ENCODE peak calls at places on chromosomes 5 and 9, in eight cellular contexts. C, P, Y, V, M, O, J and N are unnamed samples.

GRCh38 chr9:935348-935965 is 41.0 kb upstream of the DMRT3 start:
- DNase-seq in C (peak), P (peak), Y (no peak), V (peak), M (no peak), O (peak), J (no peak), N (no peak)

GRCh38 chr5:181114844-181115778 is 15.9 kb downstream of the OR2V1 start:
- DNase-seq in C (peak), P (peak), Y (peak), V (peak), M (no peak), O (no peak), J (no peak), N (peak)

GRCh38 chr5:179833056-179833708 is 12.5 kb downstream of the SQSTM1 start:
- DNase-seq in C (no peak), P (no peak), Y (no peak), V (no peak), M (no peak), O (no peak), J (no peak), N (no peak)

GRCh38 chr9:33992622-33993021 is 56.1 kb downstream of the UBAP2 start:
- DNase-seq in C (peak), P (no peak), Y (no peak), V (no peak), M (no peak), O (no peak), J (no peak), N (no peak)

GRCh38 chr9:134458111-134458845 is 132.0 kb downstream of the RXRA start:
- DNase-seq in C (no peak), P (peak), Y (no peak), V (no peak), M (no peak), O (no peak), J (peak), N (no peak)

GRCh38 chr5:167485395-167485794 is 806.0 kb upstream of the WWC1 start:
- DNase-seq in C (no peak), P (no peak), Y (no peak), V (no peak), M (no peak), O (no peak), J (no peak), N (no peak)

GRCh38 chr5:96934695-96935555 is 955 bp upstream of the LNPEP start:
- DNase-seq in C (peak), P (peak), Y (peak), V (peak), M (peak), O (peak), J (peak), N (peak)

GRCh38 chr5:143896981-143897380 is 85.0 kb downstream of the HMHB1 start:
- DNase-seq in C (no peak), P (peak), Y (no peak), V (peak), M (no peak), O (no peak), J (no peak), N (peak)

GRCh38 chr5:79255786-79256557 is 20.0 kb downstream of the JMY start:
- DNase-seq in C (peak), P (peak), Y (peak), V (no peak), M (no peak), O (peak), J (no peak), N (peak)

GRCh38 chr9:130347036-130347435 is 81.5 kb downstream of the HMCN2 start:
- DNase-seq in C (no peak), P (no peak), Y (no peak), V (no peak), M (no peak), O (no peak), J (peak), N (no peak)

GRCh38 chr5:111627862-111628261 is 115.5 kb upstream of the STARD4 start:
- DNase-seq in C (no peak), P (no peak), Y (no peak), V (no peak), M (no peak), O (no peak), J (no peak), N (no peak)

GRCh38 chr5:60652206-60652605 is 47.8 kb downstream of the DEPDC1B start:
- DNase-seq in C (no peak), P (no peak), Y (no peak), V (peak), M (no peak), O (no peak), J (no peak), N (peak)

GRCh38 chr5:139389701-139390638 is at the start of gene MZB1:
- DNase-seq in C (no peak), P (no peak), Y (no peak), V (no peak), M (peak), O (no peak), J (peak), N (no peak)

GRCh38 chr5:157665467-157666085 is 5.8 kb upstream of the C5orf52 start:
- DNase-seq in C (no peak), P (peak), Y (no peak), V (peak), M (no peak), O (peak), J (no peak), N (peak)

GRCh38 chr9:110583237-110583636 is 3.7 kb upstream of the SVEP1 start:
- DNase-seq in C (no peak), P (no peak), Y (no peak), V (peak), M (no peak), O (no peak), J (no peak), N (peak)

GRCh38 chr5:68408345-68408871 is 192.9 kb downstream of the PIK3R1 start:
- DNase-seq in C (no peak), P (no peak), Y (no peak), V (no peak), M (no peak), O (no peak), J (no peak), N (no peak)

GRCh38 chr9:28289732-28290131 is 716.5 kb upstream of the C9orf72 start:
- DNase-seq in C (peak), P (no peak), Y (no peak), V (no peak), M (no peak), O (no peak), J (no peak), N (no peak)

GRCh38 chr9:135949666-135950134 is 11.5 kb downstream of the UBAC1 start:
- DNase-seq in C (no peak), P (no peak), Y (no peak), V (no peak), M (no peak), O (no peak), J (no peak), N (no peak)

GRCh38 chr9:91677822-91678221 is 254.2 kb upstream of the NFIL3 start:
- DNase-seq in C (no peak), P (no peak), Y (peak), V (no peak), M (no peak), O (no peak), J (no peak), N (no peak)

GRCh38 chr9:96321515-96321914 is 19.5 kb upstream of the HSD17B3 start:
- DNase-seq in C (no peak), P (no peak), Y (peak), V (no peak), M (no peak), O (no peak), J (no peak), N (no peak)

GRCh38 chr9:87147803-87148202 is 200.5 kb upstream of the GAS1 start:
- DNase-seq in C (no peak), P (no peak), Y (no peak), V (no peak), M (no peak), O (no peak), J (no peak), N (no peak)

GRCh38 chr9:90642570-90643539 is at the start of gene DIRAS2:
- DNase-seq in C (peak), P (peak), Y (peak), V (peak), M (no peak), O (peak), J (peak), N (peak)

GRCh38 chr5:115324021-115324420 is 27.6 kb upstream of the CCDC112 start:
- DNase-seq in C (no peak), P (no peak), Y (no peak), V (no peak), M (no peak), O (no peak), J (no peak), N (peak)

GRCh38 chr5:159972538-159973362 is 36.2 kb upstream of the TTC1 start:
- DNase-seq in C (no peak), P (no peak), Y (no peak), V (no peak), M (no peak), O (no peak), J (no peak), N (no peak)
- H3K4me3 ChIP-seq in C (no peak), P (no peak), Y (peak), V (no peak), M (no peak), O (no peak), J (no peak), N (no peak)

GRCh38 chr9:83955985-83956287 is 24.1 kb downstream of the HNRNPK start:
- DNase-seq in C (no peak), P (no peak), Y (no peak), V (no peak), M (no peak), O (peak), J (no peak), N (no peak)

GRCh38 chr9:83957029-83957513 is 22.9 kb downstream of the HNRNPK start:
- DNase-seq in C (no peak), P (no peak), Y (no peak), V (no peak), M (no peak), O (no peak), J (no peak), N (no peak)

GRCh38 chr9:83960991-83961390 is 19.0 kb downstream of the HNRNPK start:
- DNase-seq in C (no peak), P (no peak), Y (no peak), V (no peak), M (no peak), O (no peak), J (no peak), N (no peak)

GRCh38 chr9:83959061-83959460 is 21.0 kb downstream of the HNRNPK start:
- DNase-seq in C (peak), P (peak), Y (no peak), V (peak), M (no peak), O (no peak), J (no peak), N (peak)

DNA sequence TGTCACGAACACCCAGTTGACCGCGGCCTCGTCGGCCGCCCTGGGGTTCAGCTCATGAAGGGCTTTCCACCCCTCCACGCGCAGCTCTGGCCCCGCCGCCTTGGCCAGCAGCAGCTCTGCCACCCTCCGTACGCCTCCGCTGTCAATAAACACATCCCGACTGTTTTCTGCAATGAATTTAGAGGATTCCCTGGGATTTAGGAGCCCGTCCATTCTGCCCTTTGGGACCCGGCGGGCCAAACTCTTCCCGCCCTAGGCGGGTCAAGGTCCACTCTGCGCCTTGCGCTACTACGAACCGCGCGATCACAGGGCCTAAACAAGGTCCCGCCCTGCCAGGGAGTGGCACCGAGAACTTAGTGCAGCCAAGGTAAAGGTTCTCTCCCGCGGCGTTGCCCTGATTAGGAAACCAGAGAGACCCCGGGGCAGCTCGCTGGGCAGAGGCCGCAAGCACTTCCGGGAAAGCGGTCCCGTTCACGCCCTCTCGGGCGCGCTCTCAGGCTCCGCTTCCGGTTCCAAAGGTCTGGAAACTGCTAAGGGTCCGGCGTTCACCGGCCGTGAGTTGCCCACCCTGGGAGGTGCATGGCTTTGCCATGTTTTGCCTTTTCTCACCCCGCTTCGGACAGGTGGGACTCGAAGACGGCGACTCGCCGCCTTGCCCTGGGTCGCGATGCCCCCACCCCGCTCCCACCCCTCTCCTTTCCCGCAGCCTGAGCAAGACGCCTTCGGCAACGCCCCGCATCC is 23.6 kb downstream of the HNRNPK start:
- DNase-seq in C (peak), P (no peak), Y (no peak), V (no peak), M (peak), O (peak), J (peak), N (no peak)
- H3K4me3 ChIP-seq in C (peak), P (no peak), Y (no peak), V (peak), M (peak), O (peak), J (peak), N (peak)

GRCh38 chr5:169299146-169299545 is 1.8 kb downstream of the SLIT3 start:
- DNase-seq in C (no peak), P (no peak), Y (no peak), V (no peak), M (no peak), O (no peak), J (no peak), N (no peak)
- H3K4me3 ChIP-seq in C (no peak), P (peak), Y (no peak), V (peak), M (no peak), O (no peak), J (peak), N (no peak)

GRCh38 chr5:997001-997474 is 11.6 kb upstream of the NKD2 start:
- DNase-seq in C (no peak), P (peak), Y (no peak), V (no peak), M (no peak), O (peak), J (peak), N (no peak)
- H3K4me3 ChIP-seq in C (no peak), P (no peak), Y (no peak), V (no peak), M (no peak), O (no peak), J (peak), N (no peak)